ENCODE peak calls at places on chromosomes 13 and 19, in six cellular contexts. L, E, B, U, T and S are unnamed samples.
A peak's percentile ranks its signal among the peaks of the same experiment; 100 is the strongest.

GRCh38 chr13:71609271-71609670 is 257.7 kb downstream of the DACH1 start:
- DNase-seq in E (no peak), T (no peak), B (no peak), U (no peak), L (no peak), S (no peak)

GRCh38 chr13:52383362-52383761 is 22.6 kb downstream of the THSD1 start:
- DNase-seq in E (no peak), L (no peak), B (no peak), T (no peak), U (no peak), S (no peak)

GRCh38 chr19:3015126-3016057 is 13.7 kb downstream of the TLE2 start:
- DNase-seq in T (no peak), B (no peak), L (no peak), U (no peak), E (no peak), S (no peak)

GRCh38 chr19:45130888-45131615 is 29.7 kb downstream of the NKPD1 start:
- DNase-seq in B (no peak), U (peak; percentile 71), L (no peak), T (no peak), E (peak; percentile 14), S (no peak)

GRCh38 chr19:678791-679388 is 2.7 kb downstream of the FSTL3 start:
- DNase-seq in B (no peak), E (no peak), L (no peak), U (no peak), T (no peak), S (no peak)

GRCh38 chr19:412356-413355 is 3.7 kb upstream of the C2CD4C start:
- DNase-seq in B (no peak), E (no peak), L (no peak), T (no peak), U (no peak), S (no peak)

GRCh38 chr19:48196933-48197665 is 26.6 kb downstream of the ZSWIM9 start:
- DNase-seq in B (no peak), T (no peak), L (no peak), U (no peak), E (no peak), S (peak; percentile 21)

GRCh38 chr13:39858794-39859193 is 203.3 kb downstream of the COG6 start:
- DNase-seq in T (no peak), B (no peak), E (no peak), L (no peak), U (no peak), S (no peak)

GRCh38 chr13:26967119-26968038 is 204.2 kb downstream of the USP12 start:
- DNase-seq in U (peak; percentile 51), L (peak; percentile 35), B (peak; percentile 49), T (no peak), E (no peak), S (peak; percentile 70)

GRCh38 chr13:92137519-92137918 is 739.1 kb downstream of the GPC5 start:
- DNase-seq in E (no peak), T (no peak), B (no peak), L (no peak), U (no peak), S (peak; percentile 30)

GRCh38 chr13:95150555-95150954 is 150.7 kb downstream of the ABCC4 start:
- DNase-seq in E (no peak), U (no peak), L (no peak), B (no peak), T (no peak), S (peak; percentile 14)

GRCh38 chr19:13401388-13401787 is 104.9 kb downstream of the CACNA1A start:
- DNase-seq in T (peak; percentile 15), B (no peak), E (peak; percentile 33), U (no peak), L (peak; percentile 15), S (peak; percentile 76)

GRCh38 chr19:45346449-45346848 is 5.9 kb downstream of the KLC3 start:
- DNase-seq in L (no peak), E (no peak), T (no peak), B (no peak), U (no peak), S (no peak)

GRCh38 chr13:75368167-75368566 is 113.8 kb downstream of the TBC1D4 start:
- DNase-seq in T (no peak), U (no peak), L (peak; percentile 80), E (peak; percentile 96), B (peak; percentile 67), S (peak; percentile 92)

GRCh38 chr13:110044521-110045200 is 258.3 kb upstream of the IRS2 start:
- DNase-seq in E (peak; percentile 35), L (peak; percentile 93), T (no peak), U (no peak), B (no peak), S (peak; percentile 54)

GRCh38 chr19:58274771-58275199 is 4.0 kb upstream of the ZNF8 start:
- DNase-seq in B (no peak), L (no peak), T (no peak), U (no peak), E (peak; percentile 64), S (no peak)

GRCh38 chr19:35090795-35091214 is 24.8 kb upstream of the FXYD3 start:
- DNase-seq in B (no peak), E (no peak), U (no peak), T (no peak), L (no peak), S (no peak)

GRCh38 chr19:4007836-4008539 is 452 bp downstream of the PIAS4 start:
- DNase-seq in E (no peak), B (peak; percentile 43), L (no peak), T (no peak), U (peak; percentile 47), S (no peak)

GRCh38 chr19:17242431-17243208 is 3.1 kb downstream of the NR2F6 start:
- DNase-seq in U (no peak), L (no peak), T (no peak), B (no peak), E (no peak), S (no peak)

GRCh38 chr19:55902080-55902751 is 29.9 kb downstream of the NLRP13 start:
- DNase-seq in T (no peak), U (no peak), B (no peak), E (no peak), L (no peak), S (no peak)

DNA sequence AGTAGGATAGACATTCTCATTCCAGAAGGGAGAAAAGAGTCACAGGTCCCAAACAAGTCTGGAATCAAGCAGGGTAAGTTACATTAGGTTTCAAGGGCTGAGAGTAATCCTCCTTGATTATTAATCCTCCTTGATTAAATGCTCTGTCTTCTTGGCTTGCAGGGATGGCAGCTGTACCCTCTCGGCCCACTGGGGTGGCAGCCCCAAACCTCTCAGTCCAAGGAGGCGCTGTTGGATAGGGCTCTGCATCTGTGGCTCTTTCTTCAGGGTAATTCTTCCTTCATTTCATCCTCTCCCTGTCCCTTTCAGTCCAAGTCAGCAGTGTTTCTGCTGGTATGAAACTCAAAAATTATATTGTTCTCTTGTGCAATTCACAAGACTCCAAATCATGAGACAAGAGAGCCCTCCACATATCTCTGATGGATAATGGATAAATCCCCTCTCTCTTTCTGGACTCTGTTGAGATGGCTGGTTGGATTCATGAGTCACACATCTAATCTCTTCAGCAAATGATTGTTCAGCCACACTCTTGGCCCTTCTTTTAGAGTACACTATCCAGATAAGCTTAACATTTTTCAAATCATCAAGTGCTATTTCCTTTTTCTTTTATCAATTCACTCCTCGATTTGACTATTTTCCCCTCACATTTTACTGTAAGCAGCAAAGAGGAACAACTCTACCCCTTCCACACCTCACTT is 323.7 kb upstream of the HTR2A start:
- DNase-seq in L (no peak), E (peak; percentile 19), B (no peak), T (no peak), U (no peak), S (no peak)
- TF ChIP-seq CTCF in L (no peak), E (no peak), B (no peak), T (no peak), U (no peak), S (no peak)

DNA sequence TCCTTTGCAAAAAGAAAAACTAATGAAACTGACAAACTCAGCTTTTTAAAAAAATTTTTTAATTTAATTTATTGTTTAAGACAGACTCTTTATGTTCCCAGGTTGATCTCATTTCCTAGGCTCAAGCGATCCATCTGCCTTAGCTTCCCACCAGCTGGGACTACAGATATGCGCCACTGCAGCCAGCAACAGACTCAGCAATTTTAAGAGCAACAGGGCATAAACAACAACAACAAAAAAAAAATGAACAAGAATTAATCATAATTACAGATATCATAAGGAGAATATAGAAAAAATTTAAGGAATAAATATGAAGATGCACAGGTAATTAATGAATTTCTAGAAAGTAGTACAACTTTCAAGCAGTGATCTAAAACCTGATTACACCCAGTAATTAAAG is 1.5 kb downstream of the ZNF699 start:
- DNase-seq in U (no peak), E (no peak), T (no peak), B (no peak), L (peak; percentile 12), S (no peak)
- H3K4me3 ChIP-seq in U (no peak overlapping the region), E (peak overlapping the region; percentile 69), T (peak overlapping the region; percentile 95), B (peak overlapping the region; percentile 98), L (peak overlapping the region; percentile 96), S (peak overlapping the region; percentile 91)

DNA sequence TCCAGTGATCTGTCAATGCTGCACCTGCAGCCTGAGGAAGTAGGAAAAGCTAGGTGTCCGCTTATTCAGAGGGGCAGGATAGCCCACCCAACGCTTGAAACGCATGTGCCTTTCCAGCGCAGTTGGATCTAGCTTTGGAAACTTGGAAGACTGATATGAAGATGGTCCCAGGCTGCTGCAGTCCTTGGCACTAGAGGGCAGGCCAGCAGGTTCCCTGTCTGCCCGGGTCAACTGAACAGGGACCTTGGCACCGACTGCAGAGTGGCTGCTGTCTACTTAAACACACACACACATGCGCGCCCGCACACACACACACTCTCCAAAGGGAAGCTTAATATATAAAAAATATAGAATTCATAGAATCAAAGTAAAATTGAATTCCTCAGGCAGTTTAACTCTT is 100.0 kb downstream of the TSHZ3 start:
- DNase-seq in B (no peak), T (no peak), U (peak; percentile 50), L (no peak), E (no peak), S (no peak)
- TF ChIP-seq CTCF in B (peak; percentile 17), T (peak; percentile 41), U (no peak), L (no peak), E (peak; percentile 11), S (peak; percentile 9)

GRCh38 chr19:11138659-11139526 is 16.7 kb downstream of the SPC24 start:
- DNase-seq in L (peak; percentile 83), B (peak; percentile 81), E (peak; percentile 81), T (no peak), U (peak; percentile 95), S (peak; percentile 83)
- H3K4me3 ChIP-seq in L (peak overlapping the region; percentile 46), B (no peak overlapping the region), E (no peak overlapping the region), T (no peak overlapping the region), U (peak overlapping the region; percentile 42), S (no peak overlapping the region)

DNA sequence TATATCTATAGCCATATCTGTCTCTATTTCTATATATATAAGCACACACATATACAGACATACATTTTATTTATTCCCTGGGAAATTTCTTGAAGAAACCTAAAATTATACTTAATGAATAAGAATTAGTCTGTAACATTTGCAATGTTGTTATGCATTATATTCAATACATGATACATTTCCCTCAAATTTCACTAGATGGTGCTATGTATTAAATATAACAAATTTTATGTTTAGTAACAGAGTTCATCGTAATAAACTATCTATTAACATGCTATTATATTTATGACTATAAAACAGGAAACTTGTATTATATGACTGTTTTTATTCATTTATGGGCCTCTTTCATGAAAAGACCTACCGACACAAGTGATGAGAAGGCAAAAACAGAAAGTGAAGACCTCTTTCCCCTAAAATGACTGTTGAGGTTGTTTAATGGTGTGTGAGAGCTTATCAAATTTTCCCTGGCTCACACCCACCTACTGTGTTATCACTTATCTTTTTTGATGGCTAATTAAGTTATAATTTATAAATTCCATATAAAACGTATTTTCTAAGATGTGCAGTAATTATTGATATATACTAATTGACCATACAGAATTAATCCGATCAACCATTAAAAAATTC is 881.9 kb downstream of the SLITRK6 start:
- DNase-seq in T (no peak), U (no peak), L (peak; percentile 6), E (peak; percentile 48), B (no peak), S (peak; percentile 17)
- TF ChIP-seq CTCF in T (no peak), U (peak; percentile 63), L (peak; percentile 29), E (peak; percentile 16), B (peak; percentile 57), S (no peak)